ENCODE peak calls at places on chromosomes 5 and 9, in eight cellular contexts. S is AG04450; L is NCI-H1092; Y is activated CD4-positive, alpha-beta T cell treated with anti-CD3 and anti-CD28 coated beads, Interleukin-2, amount 50 U/mL, for 1 hour; F is NCI-H774; J is NCI-H146; G is Right ventricle myocardium superior; W is IMR-90. O is an unnamed sample.

GRCh38 chr5:113162208-113162607 is 185.6 kb downstream of the DCP2 start:
- DNase-seq in F (no peak), J (no peak), L (no peak), W (no peak), Y (no peak), G (no peak), S (no peak), O (no peak)

GRCh38 chr9:68631811-68632210 is 73.2 kb upstream of the PIP5K1B start:
- DNase-seq in W (no peak), Y (no peak), L (no peak), J (no peak), S (no peak), G (no peak), F (no peak), O (no peak)

GRCh38 chr9:119959846-119960545 is 590.8 kb upstream of the BRINP1 start:
- DNase-seq in W (no peak), S (no peak), J (no peak), G (no peak), Y (no peak), F (no peak), L (no peak), O (no peak)

GRCh38 chr5:666816-667498 is 26.2 kb downstream of the TPPP start:
- DNase-seq in G (peak), J (no peak), S (no peak), L (no peak), W (no peak), Y (no peak), F (no peak), O (no peak)

GRCh38 chr9:34454571-34455065 is 3.8 kb downstream of the FAM219A start:
- DNase-seq in G (no peak), J (peak), L (no peak), W (peak), Y (no peak), S (no peak), F (no peak), O (no peak)

GRCh38 chr9:4572184-4572826 is 82.0 kb downstream of the SLC1A1 start:
- DNase-seq in G (no peak), W (no peak), S (no peak), J (no peak), Y (no peak), F (no peak), L (no peak), O (no peak)

GRCh38 chr9:13064676-13065075 is 214.8 kb downstream of the MPDZ start:
- DNase-seq in W (no peak), G (no peak), J (no peak), F (no peak), Y (no peak), L (no peak), S (no peak), O (no peak)

GRCh38 chr9:106639873-106640568 is 222.9 kb upstream of the ZNF462 start:
- DNase-seq in Y (no peak), J (no peak), F (no peak), W (no peak), S (no peak), G (no peak), L (no peak), O (no peak)

GRCh38 chr5:134846641-134846960 is 833 bp downstream of the C5orf24 start:
- DNase-seq in L (no peak), S (no peak), F (no peak), Y (peak), G (no peak), J (peak), W (no peak), O (peak)

GRCh38 chr5:65412842-65413241 is 68.9 kb downstream of the ADAMTS6 start:
- DNase-seq in F (no peak), L (no peak), J (no peak), Y (no peak), W (no peak), G (no peak), S (no peak), O (no peak)

GRCh38 chr9:22452415-22453010 is 5.9 kb downstream of the DMRTA1 start:
- DNase-seq in Y (peak), J (peak), W (peak), G (peak), S (no peak), F (peak), L (peak), O (peak)

GRCh38 chr5:177446184-177447065 is at the start of gene PRR7:
- DNase-seq in F (peak), L (peak), Y (peak), G (peak), W (peak), J (peak), S (no peak), O (peak)

GRCh38 chr5:157917909-157918809 is 59.2 kb upstream of the CLINT1 start:
- DNase-seq in Y (peak), G (peak), W (peak), L (peak), F (peak), J (peak), S (peak), O (peak)

GRCh38 chr5:170265527-170265926 is 32.0 kb downstream of the LCP2 start:
- DNase-seq in G (peak), L (no peak), S (no peak), W (no peak), Y (no peak), F (no peak), J (no peak), O (no peak)

GRCh38 chr5:150065346-150065745 is 21.0 kb downstream of the CSF1R start:
- DNase-seq in J (no peak), G (peak), L (no peak), S (no peak), W (peak), Y (no peak), F (no peak), O (no peak)

GRCh38 chr9:137488906-137489305 is 29.8 kb upstream of the NSMF start:
- DNase-seq in S (no peak), W (no peak), L (no peak), J (no peak), G (no peak), F (no peak), Y (no peak), O (no peak)

GRCh38 chr9:30796806-30797205 is 1587.6 kb upstream of the ACO1 start:
- DNase-seq in J (peak), G (no peak), S (no peak), L (no peak), W (no peak), Y (no peak), F (no peak), O (peak)

GRCh38 chr5:57676228-57677098 is 193.9 kb upstream of the ACTBL2 start:
- DNase-seq in Y (no peak), L (no peak), G (no peak), W (peak), S (peak), J (no peak), F (no peak), O (peak)

GRCh38 chr5:14201325-14202061 is 58.4 kb downstream of the TRIO start:
- DNase-seq in J (no peak), Y (no peak), W (peak), L (no peak), F (no peak), G (no peak), S (no peak), O (no peak)

O was measured in NCI-H748 treated with DMSO at 0.1 percent for 48 hours.